ENCODE peak calls at places on chromosomes 13 and 19, in four cellular contexts. J is K562, V is A549, Q is HepG2. S is an unnamed sample.

GRCh38 chr13:89568746-89569145 is 1778.7 kb upstream of the MIR17HG start:
- DNase-seq in J (no peak), V (no peak), Q (no peak), S (no peak)

GRCh38 chr13:82480415-82480814 is 1401.9 kb downstream of the SLITRK1 start:
- DNase-seq in J (no peak), V (no peak), Q (peak; percentile 0), S (no peak)

GRCh38 chr13:30572859-30573275 is 44.9 kb upstream of the USPL1 start:
- DNase-seq in J (no peak), V (peak; percentile 45), Q (peak; percentile 12), S (peak; percentile 28)

GRCh38 chr13:52096748-52097147 is 32.1 kb downstream of the NEK5 start:
- DNase-seq in J (no peak), V (no peak), Q (no peak), S (no peak)

GRCh38 chr19:8794823-8795222 is 37.3 kb downstream of the ZNF558 start:
- DNase-seq in J (no peak), V (no peak), Q (no peak), S (no peak)

GRCh38 chr19:56538761-56539263 is at the start of gene ZFP28:
- DNase-seq in J (no peak), V (no peak), Q (no peak), S (no peak)

GRCh38 chr19:13277104-13277809 is 127.0 kb downstream of the IER2 start:
- DNase-seq in J (peak; percentile 77), V (peak; percentile 75), Q (peak; percentile 66), S (peak; percentile 71)

GRCh38 chr13:66489172-66489571 is 741.0 kb downstream of the PCDH9 start:
- DNase-seq in J (no peak), V (no peak), Q (no peak), S (no peak)

GRCh38 chr19:970695-971094 is 13.4 kb upstream of the WDR18 start:
- DNase-seq in J (peak; percentile 54), V (peak; percentile 60), Q (no peak), S (no peak)

GRCh38 chr13:114260818-114261217 is 20.6 kb upstream of the UPF3A start:
- DNase-seq in J (no peak), V (no peak), Q (no peak), S (peak; percentile 16)

GRCh38 chr19:58395220-58395978 is at the start of gene RNF225:
- DNase-seq in J (peak; percentile 39), V (peak; percentile 49), Q (no peak), S (no peak)

GRCh38 chr19:48419158-48419920 is 25.9 kb downstream of the GRIN2D start:
- DNase-seq in J (peak; percentile 56), V (peak; percentile 59), Q (no peak), S (peak; percentile 57)

GRCh38 chr19:40178756-40179155 is 12.5 kb upstream of the MAP3K10 start:
- DNase-seq in J (no peak), V (no peak), Q (no peak), S (no peak)

GRCh38 chr19:38932425-38933179 is 1.9 kb downstream of the MRPS12 start:
- DNase-seq in J (peak; percentile 20), V (peak; percentile 88), Q (peak; percentile 63), S (no peak)

GRCh38 chr19:42150353-42150752 is 18.1 kb upstream of the POU2F2 start:
- DNase-seq in J (no peak), V (no peak), Q (no peak), S (no peak)

GRCh38 chr19:11821474-11821873 is 7.4 kb downstream of the ZNF440 start:
- DNase-seq in J (peak; percentile 21), V (no peak), Q (no peak), S (no peak)

GRCh38 chr13:107421028-107421427 is 794.3 kb downstream of the LIG4 start:
- DNase-seq in J (no peak), V (no peak), Q (no peak), S (no peak)

GRCh38 chr13:33132644-33133440 is 116.6 kb downstream of the KL start:
- DNase-seq in J (no peak), V (no peak), Q (no peak), S (no peak)

GRCh38 chr19:46133101-46133627 is 8.7 kb upstream of the IGFL3 start:
- DNase-seq in J (no peak), V (peak; percentile 94), Q (peak; percentile 78), S (peak; percentile 24)

GRCh38 chr13:51739403-51740112 is 64.4 kb downstream of the DHRS12 start:
- DNase-seq in J (no peak), V (no peak), Q (no peak), S (no peak)

DNA sequence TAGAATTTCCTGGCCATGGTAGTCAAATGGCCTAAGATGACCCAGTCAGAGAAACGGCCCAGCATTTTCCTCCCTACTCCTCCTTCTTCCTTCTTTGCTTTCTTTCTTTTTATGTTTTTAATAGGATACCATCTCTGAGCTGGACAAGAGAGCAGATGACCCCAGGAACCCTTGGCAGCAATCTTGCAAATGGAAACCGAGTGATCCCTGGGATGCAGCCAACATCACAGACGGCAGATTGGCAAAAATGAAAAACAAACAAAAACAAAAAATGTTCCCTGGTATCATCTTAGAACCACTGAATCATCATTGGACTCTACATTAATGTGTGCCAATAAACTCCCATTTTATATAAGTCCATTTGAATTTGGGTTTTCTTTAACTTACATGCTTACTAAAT is 424.4 kb downstream of the FGF14 start:
- DNase-seq in J (no peak), V (no peak), Q (no peak), S (no peak)
- TF ChIP-seq MYC in J (no peak), V (no peak), Q (no peak), S (no peak)

GRCh38 chr13:48843630-48844380 is 131.9 kb upstream of the FNDC3A start:
- DNase-seq in J (no peak), V (no peak), Q (no peak), S (no peak)
- TF ChIP-seq SMC3 in J (no peak), V (no peak), Q (no peak), S (no peak)

DNA sequence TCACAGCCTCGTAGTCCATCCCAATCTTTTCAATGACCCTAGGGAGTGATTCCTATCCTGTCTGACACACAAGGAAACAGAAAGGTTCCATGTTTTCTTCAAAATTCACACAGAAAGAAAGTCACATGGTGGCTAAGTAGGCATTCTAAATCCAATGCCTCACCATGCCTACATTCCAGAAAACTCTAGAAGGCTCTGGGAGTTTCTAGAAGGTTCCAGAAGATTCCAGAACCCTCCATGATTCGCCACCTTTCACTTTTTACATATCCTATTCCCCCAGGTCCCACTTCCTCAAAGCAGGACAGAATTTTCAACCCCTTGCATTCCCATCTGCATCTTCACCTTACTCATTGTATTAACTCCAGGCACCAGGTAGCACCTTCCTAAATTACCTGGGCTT is 23.1 kb downstream of the GNG7 start:
- DNase-seq in J (no peak), V (no peak), Q (no peak), S (no peak)
- TF ChIP-seq MYC in J (no peak), V (no peak), Q (no peak), S (no peak)

GRCh38 chr19:18870531-18871172 is 25.3 kb downstream of the CERS1 start:
- DNase-seq in J (no peak), V (no peak), Q (no peak), S (no peak)
- TF ChIP-seq SMC3 in J (no peak), V (no peak), Q (no peak), S (no peak)

GRCh38 chr13:108797354-108797753 is 167.9 kb downstream of the MYO16 start:
- DNase-seq in J (no peak), V (no peak), Q (no peak), S (no peak)
- TF ChIP-seq MYC in J (no peak), V (no peak), Q (no peak), S (no peak)

DNA sequence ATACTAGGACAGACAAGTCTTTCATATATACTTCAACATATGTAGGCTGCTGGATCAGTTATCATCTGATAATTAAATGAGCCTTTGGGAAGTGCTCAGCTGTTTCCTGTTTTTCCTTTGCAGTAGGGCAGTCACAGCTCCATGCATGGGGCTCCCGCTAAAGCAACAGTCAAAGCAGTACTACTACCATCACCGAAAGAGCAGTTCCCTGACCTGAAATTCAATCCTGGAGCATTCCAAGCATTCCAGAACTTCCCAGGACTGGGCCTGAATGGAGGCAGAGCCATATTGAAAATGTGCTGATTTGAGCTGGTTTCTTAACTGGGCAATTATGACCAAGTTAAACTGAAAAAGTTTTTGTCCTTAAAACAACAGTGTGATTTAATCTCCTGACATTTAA is 20.5 kb downstream of the MICU2 start:
- DNase-seq in J (no peak), V (no peak), Q (peak; percentile 44), S (no peak)
- TF ChIP-seq SMC3 in J (no peak), V (no peak), Q (no peak), S (no peak)

GRCh38 chr13:50244913-50245574 is 229.8 kb downstream of the KCNRG start:
- DNase-seq in J (peak; percentile 36), V (peak; percentile 90), Q (peak; percentile 99), S (peak; percentile 65)
- TF ChIP-seq MYC in J (no peak), V (no peak), Q (no peak), S (no peak)

GRCh38 chr13:112442483-112443090 is 66.4 kb downstream of the SPACA7 start:
- DNase-seq in J (no peak), V (no peak), Q (no peak), S (no peak)
- TF ChIP-seq SMC3 in J (no peak), V (no peak), Q (no peak), S (no peak)